ENCODE peak calls at places on chromosome 15, in four cellular contexts. W, Y, I and K are unnamed samples.

GRCh38 chr15:40044717-40045571 is 6.0 kb upstream of the SRP14 start:
- DNase-seq in I (peak), Y (peak), W (peak), K (peak)

GRCh38 chr15:98949624-98950023 is 58.0 kb downstream of the PGPEP1L start:
- DNase-seq in W (no peak), Y (no peak), I (no peak), K (no peak)

GRCh38 chr15:68797157-68797556 is 23.5 kb downstream of the ANP32A start:
- DNase-seq in I (no peak), Y (no peak), W (no peak), K (no peak)

GRCh38 chr15:57619746-57620145 is 28.0 kb downstream of the MYZAP start:
- DNase-seq in W (no peak), Y (no peak), I (no peak), K (no peak)

GRCh38 chr15:48962662-48963523 is 826 bp downstream of the SHC4 start:
- DNase-seq in W (peak), Y (peak), I (peak), K (peak)

GRCh38 chr15:92322566-92323355 is 70.9 kb upstream of the ST8SIA2 start:
- DNase-seq in I (peak), Y (no peak), W (no peak), K (no peak)

GRCh38 chr15:93759626-93760025 is 471.7 kb upstream of the MCTP2 start:
- DNase-seq in Y (no peak), I (no peak), W (no peak), K (no peak)

GRCh38 chr15:66288093-66288492 is 5.3 kb upstream of the DIS3L start:
- DNase-seq in I (no peak), W (no peak), Y (no peak), K (no peak)

GRCh38 chr15:40591310-40591845 is 2.7 kb upstream of the KNL1 start:
- DNase-seq in W (no peak), Y (no peak), I (no peak), K (no peak)

GRCh38 chr15:85706779-85707518 is 87.8 kb downstream of the KLHL25 start:
- DNase-seq in W (peak), I (peak), Y (no peak), K (peak)

GRCh38 chr15:73930371-73930770 is 4.1 kb downstream of the LOXL1 start:
- DNase-seq in W (no peak), Y (no peak), I (peak), K (peak)

GRCh38 chr15:97759363-97759762 is 201.1 kb upstream of the ARRDC4 start:
- DNase-seq in W (no peak), I (peak), Y (no peak), K (no peak)

GRCh38 chr15:31374489-31374888 is 47.9 kb downstream of the KLF13 start:
- DNase-seq in I (no peak), W (peak), Y (no peak), K (no peak)

GRCh38 chr15:79101866-79102581 is 11.4 kb upstream of the RASGRF1 start:
- DNase-seq in I (peak), W (no peak), Y (no peak), K (peak)

GRCh38 chr15:31276596-31277298 is 49.9 kb upstream of the KLF13 start:
- DNase-seq in Y (no peak), W (no peak), I (no peak), K (no peak)

GRCh38 chr15:64854526-64854925 is 12.8 kb downstream of the PLEKHO2 start:
- DNase-seq in Y (no peak), I (peak), W (no peak), K (peak)

GRCh38 chr15:67183443-67184169 is 70.9 kb downstream of the AAGAB start:
- DNase-seq in Y (no peak), W (no peak), I (peak), K (peak)

GRCh38 chr15:32683906-32684584 is 33.8 kb upstream of the GREM1 start:
- DNase-seq in Y (no peak), W (peak), I (peak), K (peak)

GRCh38 chr15:56411122-56411749 is 46.0 kb downstream of the TEX9 start:
- DNase-seq in W (no peak), I (no peak), Y (no peak), K (no peak)

GRCh38 chr15:91605576-91605975 is 247.9 kb upstream of the SLCO3A1 start:
- DNase-seq in I (no peak), W (no peak), Y (no peak), K (no peak)

GRCh38 chr15:93131485-93132075 is 42.6 kb upstream of the RGMA start:
- DNase-seq in W (no peak), Y (no peak), I (no peak), K (no peak)

GRCh38 chr15:68430471-68431036 is 1.4 kb downstream of the ITGA11 start:
- DNase-seq in W (no peak), I (no peak), Y (no peak), K (no peak)

GRCh38 chr15:59243622-59244021 is 37.0 kb downstream of the LDHAL6B start:
- DNase-seq in W (no peak), I (no peak), Y (no peak), K (no peak)

GRCh38 chr15:56042982-56043980 is 49.9 kb upstream of the NEDD4 start:
- DNase-seq in I (no peak), Y (no peak), W (no peak), K (peak)

GRCh38 chr15:58467722-58468436 is 36.1 kb downstream of the LIPC start:
- DNase-seq in W (no peak), I (no peak), Y (no peak), K (no peak)

GRCh38 chr15:40307421-40308165 is at the start of gene PLCB2:
- DNase-seq in I (no peak), Y (no peak), W (peak), K (no peak)

GRCh38 chr15:89015412-89016097 is 72.7 kb upstream of the ABHD2 start:
- DNase-seq in W (no peak), Y (no peak), I (no peak), K (no peak)

GRCh38 chr15:41928637-41929620 is 35.1 kb upstream of the SPTBN5 start:
- DNase-seq in Y (no peak), W (no peak), I (no peak), K (peak)

GRCh38 chr15:40095381-40096093 is 13.1 kb downstream of the BMF start:
- DNase-seq in Y (no peak), W (no peak), I (no peak), K (no peak)

GRCh38 chr15:28125673-28126651 is 26.8 kb upstream of the OCA2 start:
- DNase-seq in Y (no peak), W (peak), I (peak), K (peak)

GRCh38 chr15:84600331-84600686 is 500 bp upstream of the ZSCAN2 start:
- DNase-seq in W (peak), I (peak), Y (peak), K (peak)

GRCh38 chr15:84599906-84600305 is 903 bp upstream of the ZSCAN2 start:
- DNase-seq in Y (no peak), W (no peak), I (no peak), K (no peak)

GRCh38 chr15:84601555-84601838 is 688 bp downstream of the ZSCAN2 start:
- DNase-seq in I (no peak), W (no peak), Y (no peak), K (no peak)

GRCh38 chr15:84598993-84599392 is 1.8 kb upstream of the ZSCAN2 start:
- DNase-seq in I (peak), W (peak), Y (peak), K (peak)

GRCh38 chr15:84600687-84601554 is at the start of gene ZSCAN2:
- DNase-seq in I (peak), Y (peak), W (peak), K (peak)
- H3K4me3 ChIP-seq in I (peak), Y (peak), W (peak), K (peak)

GRCh38 chr15:77710637-77711036 is 77.9 kb upstream of the LINGO1 start:
- DNase-seq in Y (no peak), W (no peak), I (no peak), K (no peak)

GRCh38 chr15:77713281-77713680 is 80.6 kb upstream of the LINGO1 start:
- DNase-seq in Y (no peak), W (no peak), I (no peak), K (no peak)

GRCh38 chr15:77712438-77712837 is 79.7 kb upstream of the LINGO1 start:
- DNase-seq in Y (no peak), I (no peak), W (no peak), K (no peak)

GRCh38 chr15:77709135-77709886 is 76.6 kb upstream of the LINGO1 start:
- DNase-seq in I (no peak), Y (no peak), W (no peak), K (no peak)

DNA sequence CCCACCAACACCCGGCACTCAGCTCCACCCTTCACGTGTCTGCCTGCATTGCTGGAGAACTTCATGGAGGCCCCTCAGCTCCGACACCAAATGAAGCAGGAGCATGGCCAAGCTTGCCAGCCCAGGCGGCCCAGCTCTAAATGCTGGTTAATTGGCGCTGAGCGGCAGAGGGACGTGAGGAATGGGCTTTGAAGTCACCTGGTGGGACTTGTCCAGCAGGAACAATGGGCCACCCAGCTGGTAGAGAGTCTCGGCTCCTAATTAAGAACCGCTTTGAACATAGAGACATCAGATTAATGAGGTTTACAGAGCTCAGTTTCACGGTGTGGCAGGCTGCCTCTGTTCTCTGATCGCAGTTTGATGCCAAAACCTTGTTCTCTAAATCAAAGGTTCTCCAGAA is 77.5 kb upstream of the LINGO1 start:
- DNase-seq in I (no peak), Y (no peak), W (no peak), K (no peak)
- TF ChIP-seq CTCF in I (no peak), Y (no peak), W (no peak), K (no peak)

DNA sequence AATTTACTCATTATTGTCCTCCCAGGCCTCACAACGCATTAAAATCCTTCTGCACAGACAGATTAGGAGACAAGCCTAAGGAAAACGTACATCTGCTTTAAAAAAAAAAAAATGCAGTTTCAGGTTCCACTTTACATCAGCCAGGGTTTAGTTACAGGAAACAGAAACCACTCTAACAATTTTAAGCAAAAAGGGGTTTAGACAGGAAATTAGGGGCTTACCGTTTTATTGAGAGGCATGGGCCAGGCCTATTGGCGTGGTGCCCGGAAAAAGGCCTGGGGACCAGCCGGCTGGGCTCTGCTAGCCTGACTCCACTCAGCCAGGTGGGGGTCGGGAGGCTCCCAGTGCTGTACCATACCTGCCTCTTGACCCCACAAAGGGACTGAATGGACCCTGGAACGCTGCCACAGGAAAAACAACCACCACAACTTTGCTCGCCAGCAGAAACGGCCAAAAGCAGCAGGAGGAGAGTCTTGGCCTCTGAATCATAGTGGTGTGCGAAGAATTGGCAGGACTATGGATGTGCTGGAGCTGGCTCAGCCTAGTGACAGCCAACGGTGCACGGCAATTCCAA is 124.3 kb downstream of the CHSY1 start:
- DNase-seq in W (peak), I (peak), Y (peak), K (peak)
- H3K4me3 ChIP-seq in W (no peak), I (peak), Y (no peak), K (peak)

DNA sequence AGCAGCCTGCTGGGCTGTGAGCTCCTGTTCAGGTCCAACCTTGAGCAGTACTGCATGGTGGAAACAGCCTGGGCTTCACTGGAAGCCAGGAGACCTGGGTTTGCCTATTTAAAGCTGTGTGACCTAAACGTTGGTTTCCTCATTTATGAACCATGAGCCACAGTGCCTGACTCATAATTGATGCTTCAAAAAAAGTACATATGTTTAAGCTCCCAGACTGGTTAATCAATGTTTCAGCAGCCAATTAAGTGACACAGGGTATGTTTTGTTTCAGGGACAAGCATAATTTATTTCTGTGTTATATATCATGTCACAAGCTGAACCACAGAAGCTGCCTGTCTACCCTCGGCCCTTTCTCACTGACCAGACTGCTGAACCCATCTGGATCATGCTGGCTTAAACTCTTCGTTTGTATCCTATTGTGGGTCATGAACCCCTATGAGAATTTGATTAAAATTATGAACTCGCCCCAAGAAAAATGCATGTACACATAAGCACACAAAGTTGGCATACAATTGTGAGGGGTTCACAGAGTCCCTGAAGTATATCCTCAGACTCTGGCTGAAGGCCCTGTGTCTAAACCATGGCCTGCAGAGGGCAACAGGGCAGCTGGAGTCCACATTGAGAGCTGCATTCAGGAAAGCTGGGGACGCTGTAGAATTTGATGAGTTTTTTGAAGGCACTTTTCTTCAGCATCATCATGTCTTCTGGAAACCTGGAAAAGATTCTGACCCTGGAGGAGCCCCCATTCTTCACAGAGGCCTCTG is 23.7 kb downstream of the HDC start:
- DNase-seq in I (no peak), W (no peak), Y (no peak), K (peak)
- TF ChIP-seq CTCF in I (no peak), W (no peak), Y (no peak), K (no peak)

DNA sequence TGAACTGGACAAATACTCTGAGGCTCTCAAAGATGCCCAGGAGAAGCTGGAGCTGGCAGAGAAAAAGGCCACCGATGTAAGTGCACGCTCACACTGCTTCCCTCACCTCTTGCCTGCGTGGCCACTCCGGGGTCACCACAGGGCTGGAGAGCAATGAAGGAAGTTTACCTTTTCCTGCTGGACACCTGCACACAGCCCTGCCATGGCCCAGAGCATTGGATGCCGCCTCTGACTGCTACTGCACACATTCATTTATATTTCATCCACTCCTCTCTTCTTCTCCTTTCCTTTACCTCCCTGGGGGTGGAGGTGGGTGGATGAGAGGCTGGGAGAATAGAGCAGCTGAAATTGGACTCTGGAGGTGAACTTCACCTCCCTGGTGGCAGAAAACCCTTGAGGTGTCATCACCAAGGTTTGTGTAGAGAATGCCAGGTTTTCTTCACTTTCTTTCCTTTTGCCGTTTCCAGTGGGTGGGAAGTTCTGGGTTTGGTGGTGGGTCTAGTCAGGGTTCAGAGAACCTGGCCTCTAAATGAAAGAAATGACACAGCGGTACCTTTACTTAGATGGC is 1.6 kb downstream of the TPM1 start:
- DNase-seq in Y (no peak), I (no peak), W (no peak), K (no peak)
- H3K4me3 ChIP-seq in Y (peak), I (peak), W (no peak), K (peak)

GRCh38 chr15:37980010-37980409 is 45.6 kb downstream of the TMCO5A start:
- DNase-seq in W (no peak), I (no peak), Y (no peak), K (no peak)

GRCh38 chr15:37979597-37979996 is 45.2 kb downstream of the TMCO5A start:
- DNase-seq in Y (no peak), W (no peak), I (no peak), K (no peak)

GRCh38 chr15:37978231-37978630 is 43.8 kb downstream of the TMCO5A start:
- DNase-seq in Y (no peak), I (no peak), W (no peak), K (no peak)

GRCh38 chr15:37984368-37984767 is 49.9 kb downstream of the TMCO5A start:
- DNase-seq in Y (no peak), W (no peak), I (no peak), K (no peak)

GRCh38 chr15:37981781-37982180 is 47.3 kb downstream of the TMCO5A start:
- DNase-seq in W (no peak), I (peak), Y (no peak), K (peak)
- TF ChIP-seq CTCF in W (no peak), I (peak), Y (no peak), K (peak)

DNA sequence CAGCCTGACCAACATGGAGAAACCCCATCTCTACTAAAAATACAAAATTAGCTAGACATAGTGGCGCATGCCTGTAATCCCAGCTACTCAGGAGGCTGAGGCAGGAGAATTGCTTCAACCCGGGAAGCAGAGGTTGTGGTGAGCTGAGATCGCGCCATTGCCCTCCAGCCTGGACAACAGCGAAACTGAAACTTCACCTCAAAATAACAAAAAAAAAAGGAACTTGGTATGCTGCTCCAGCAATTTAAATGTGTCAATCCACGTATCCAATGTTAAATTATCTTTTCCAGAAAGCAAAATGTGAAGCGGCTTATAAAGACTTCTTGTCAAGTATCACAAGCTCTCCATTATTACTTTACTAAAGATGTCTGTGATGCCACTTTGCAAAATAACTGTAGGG is 9.9 kb upstream of the ARIH1 start:
- DNase-seq in I (no peak), W (no peak), Y (no peak), K (no peak)
- H3K4me3 ChIP-seq in I (no peak), W (no peak), Y (no peak), K (no peak)

DNA sequence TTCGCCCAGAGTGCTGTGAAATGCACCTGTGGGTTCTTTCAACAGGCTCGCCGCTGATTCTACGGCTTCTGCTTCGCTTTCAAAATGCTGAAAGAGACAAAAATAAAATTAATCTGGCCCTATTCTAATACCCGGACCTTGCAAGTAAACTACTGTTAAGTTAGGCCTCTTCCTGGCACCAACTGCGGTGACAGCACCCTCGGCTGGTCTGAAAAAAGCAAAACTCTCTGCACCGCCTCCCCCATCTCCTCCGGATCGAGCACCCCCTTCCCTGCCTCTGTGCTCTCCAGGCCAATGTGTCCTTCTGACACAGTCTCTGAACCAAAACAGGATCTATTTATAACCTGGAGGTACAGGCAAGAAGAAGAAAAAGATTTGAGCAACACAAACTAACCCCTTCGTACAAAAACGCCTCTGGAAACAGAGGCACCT is 1.1 kb downstream of the ATOSA start:
- DNase-seq in W (peak), Y (no peak), I (peak), K (peak)
- TF ChIP-seq CTCF in W (no peak), Y (no peak), I (no peak), K (no peak)